ENCODE peak calls at places on chromosome 1, in four cellular contexts. One of them, this sample, is unnamed.

GRCh38 chr1:46616277-46617107 is at the start of gene MOB3C:
- DNase-seq in K562: peak
- DNase-seq in GM12878: peak
- DNase-seq in HepG2: no peak
- DNase-seq in this sample: peak

GRCh38 chr1:201791775-201792166 is 37.2 kb upstream of the IPO9 start:
- DNase-seq in K562: no peak
- DNase-seq in GM12878: no peak
- DNase-seq in HepG2: no peak
- DNase-seq in this sample: no peak

GRCh38 chr1:53062731-53063591 is 948 bp downstream of the PODN start:
- DNase-seq in K562: no peak
- DNase-seq in GM12878: no peak
- DNase-seq in HepG2: no peak
- DNase-seq in this sample: no peak

GRCh38 chr1:168636200-168636599 is 59.8 kb downstream of the XCL1 start:
- DNase-seq in K562: no peak
- DNase-seq in GM12878: no peak
- DNase-seq in HepG2: no peak
- DNase-seq in this sample: no peak

GRCh38 chr1:243917177-243917862 is 67.3 kb upstream of the AKT3 start:
- DNase-seq in K562: no peak
- DNase-seq in GM12878: no peak
- DNase-seq in HepG2: no peak
- DNase-seq in this sample: peak

GRCh38 chr1:98373055-98373454 is 288.5 kb upstream of the SNX7 start:
- DNase-seq in K562: no peak
- DNase-seq in GM12878: no peak
- DNase-seq in HepG2: no peak
- DNase-seq in this sample: no peak

GRCh38 chr1:55774446-55774845 is 559.3 kb upstream of the USP24 start:
- DNase-seq in K562: no peak
- DNase-seq in GM12878: no peak
- DNase-seq in HepG2: no peak
- DNase-seq in this sample: no peak

GRCh38 chr1:235758931-235759330 is 107.8 kb downstream of the LYST start:
- DNase-seq in K562: no peak
- DNase-seq in GM12878: no peak
- DNase-seq in HepG2: no peak
- DNase-seq in this sample: no peak

GRCh38 chr1:89762431-89762800 is 58.4 kb upstream of the LRRC8D start:
- DNase-seq in K562: no peak
- DNase-seq in GM12878: no peak
- DNase-seq in HepG2: no peak
- DNase-seq in this sample: no peak

GRCh38 chr1:232307299-232307698 is 322.6 kb downstream of the SIPA1L2 start:
- DNase-seq in K562: no peak
- DNase-seq in GM12878: no peak
- DNase-seq in HepG2: no peak
- DNase-seq in this sample: no peak

GRCh38 chr1:155555915-155556314 is 6.7 kb downstream of the ASH1L start:
- DNase-seq in K562: no peak
- DNase-seq in GM12878: no peak
- DNase-seq in HepG2: no peak
- DNase-seq in this sample: no peak

GRCh38 chr1:230976825-230977747 is 1.6 kb downstream of the TTC13 start:
- DNase-seq in K562: no peak
- DNase-seq in GM12878: no peak
- DNase-seq in HepG2: no peak
- DNase-seq in this sample: no peak

GRCh38 chr1:198850196-198850595 is 211.4 kb downstream of the PTPRC start:
- DNase-seq in K562: no peak
- DNase-seq in GM12878: no peak
- DNase-seq in HepG2: no peak
- DNase-seq in this sample: no peak

GRCh38 chr1:93001893-93002292 is 40.6 kb upstream of the DIPK1A start:
- DNase-seq in K562: no peak
- DNase-seq in GM12878: no peak
- DNase-seq in HepG2: no peak
- DNase-seq in this sample: no peak

GRCh38 chr1:176897350-176898236 is 266.9 kb downstream of the ASTN1 start:
- DNase-seq in K562: peak
- DNase-seq in GM12878: no peak
- DNase-seq in HepG2: peak
- DNase-seq in this sample: peak

GRCh38 chr1:162878000-162878596 is 17.1 kb upstream of the CCDC190 start:
- DNase-seq in K562: peak
- DNase-seq in GM12878: no peak
- DNase-seq in HepG2: peak
- DNase-seq in this sample: peak

GRCh38 chr1:167373398-167373797 is 144.9 kb downstream of the CD247 start:
- DNase-seq in K562: no peak
- DNase-seq in GM12878: no peak
- DNase-seq in HepG2: no peak
- DNase-seq in this sample: no peak

GRCh38 chr1:233368106-233368783 is 40.7 kb downstream of the MAP3K21 start:
- DNase-seq in K562: no peak
- DNase-seq in GM12878: no peak
- DNase-seq in HepG2: no peak
- DNase-seq in this sample: no peak

GRCh38 chr1:167905671-167906070 is 8.3 kb downstream of the ADCY10 start:
- DNase-seq in K562: no peak
- DNase-seq in GM12878: no peak
- DNase-seq in HepG2: no peak
- DNase-seq in this sample: no peak

GRCh38 chr1:115090547-115090946 is 1.2 kb upstream of the TSPAN2 start:
- DNase-seq in K562: no peak
- DNase-seq in GM12878: no peak
- DNase-seq in HepG2: no peak
- DNase-seq in this sample: no peak

GRCh38 chr1:193431265-193431977 is 245.0 kb upstream of the B3GALT2 start:
- DNase-seq in K562: no peak
- DNase-seq in GM12878: no peak
- DNase-seq in HepG2: peak
- DNase-seq in this sample: no peak

GRCh38 chr1:47449702-47450552 is 12.1 kb downstream of the FOXD2 start:
- DNase-seq in K562: peak
- DNase-seq in GM12878: no peak
- DNase-seq in HepG2: peak
- DNase-seq in this sample: peak

GRCh38 chr1:32309960-32310359 is 18.1 kb downstream of the HDAC1 start:
- DNase-seq in K562: no peak
- DNase-seq in GM12878: no peak
- DNase-seq in HepG2: no peak
- DNase-seq in this sample: no peak

GRCh38 chr1:223207293-223208066 is 64.4 kb upstream of the TLR5 start:
- DNase-seq in K562: no peak
- DNase-seq in GM12878: no peak
- DNase-seq in HepG2: no peak
- DNase-seq in this sample: no peak

GRCh38 chr1:46747683-46748288 is 28.9 kb upstream of the EFCAB14 start:
- DNase-seq in K562: peak
- DNase-seq in GM12878: no peak
- DNase-seq in HepG2: peak
- DNase-seq in this sample: peak

GRCh38 chr1:225526878-225527277 is 99.0 kb upstream of the LBR start:
- DNase-seq in K562: no peak
- DNase-seq in GM12878: no peak
- DNase-seq in HepG2: no peak
- DNase-seq in this sample: no peak

GRCh38 chr1:245537992-245538391 is 383.2 kb downstream of the KIF26B start:
- DNase-seq in K562: no peak
- DNase-seq in GM12878: no peak
- DNase-seq in HepG2: no peak
- DNase-seq in this sample: no peak

GRCh38 chr1:38076038-38076437 is 29.4 kb upstream of the POU3F1 start:
- DNase-seq in K562: peak
- DNase-seq in GM12878: no peak
- DNase-seq in HepG2: no peak
- DNase-seq in this sample: peak

GRCh38 chr1:36034692-36035091 is 49.2 kb upstream of the TEKT2 start:
- DNase-seq in K562: no peak
- DNase-seq in GM12878: no peak
- DNase-seq in HepG2: no peak
- DNase-seq in this sample: no peak

GRCh38 chr1:220786337-220787068 is at the start of gene MTARC1:
- DNase-seq in K562: no peak
- DNase-seq in GM12878: no peak
- DNase-seq in HepG2: peak
- DNase-seq in this sample: peak

GRCh38 chr1:41456847-41457540 is 27.5 kb downstream of the EDN2 start:
- DNase-seq in K562: no peak
- DNase-seq in GM12878: no peak
- DNase-seq in HepG2: no peak
- DNase-seq in this sample: no peak

GRCh38 chr1:216807696-216808095 is 84.5 kb upstream of the ESRRG start:
- DNase-seq in K562: no peak
- DNase-seq in GM12878: no peak
- DNase-seq in HepG2: no peak
- DNase-seq in this sample: no peak

GRCh38 chr1:152858062-152858461 is 1.7 kb upstream of the LCE7A start:
- DNase-seq in K562: no peak
- DNase-seq in GM12878: no peak
- DNase-seq in HepG2: no peak
- DNase-seq in this sample: no peak

GRCh38 chr1:86380257-86380861 is 15.8 kb downstream of the ODF2L start:
- DNase-seq in K562: peak
- DNase-seq in GM12878: peak
- DNase-seq in HepG2: peak
- DNase-seq in this sample: peak

DNA sequence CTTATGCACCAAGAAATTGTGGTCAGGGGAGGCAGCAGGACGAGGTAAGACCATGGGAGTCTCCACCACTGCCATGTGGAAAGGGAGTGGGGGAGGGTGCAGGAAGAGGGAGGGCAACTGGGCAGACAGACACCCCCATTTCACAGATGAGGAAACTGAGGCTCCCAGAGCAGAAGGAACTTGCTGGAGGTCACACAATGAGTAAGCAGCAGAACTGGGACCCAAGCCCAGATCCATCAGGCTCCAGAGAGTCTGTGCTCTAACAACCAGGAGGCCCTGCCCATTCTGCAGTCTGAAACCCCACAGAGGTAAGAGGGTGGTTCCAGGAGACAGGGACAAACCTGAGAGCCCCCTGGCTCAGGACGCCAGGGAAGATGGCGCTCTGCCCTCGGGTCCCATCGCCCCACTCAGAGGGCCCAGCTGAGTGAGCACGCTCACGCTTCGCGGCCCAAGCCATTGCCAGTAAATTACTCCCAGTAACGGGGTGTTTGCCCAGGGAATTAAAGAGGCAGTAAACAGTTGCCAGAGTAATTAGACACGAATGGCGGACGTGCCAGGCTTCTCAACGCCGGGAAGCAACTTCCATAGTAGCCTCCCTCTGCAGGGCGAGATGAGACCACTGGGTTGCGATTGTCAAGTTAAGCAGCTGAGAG is 59.2 kb downstream of the MATN1 start:
- DNase-seq in K562: no peak
- DNase-seq in GM12878: no peak
- DNase-seq in HepG2: no peak
- DNase-seq in this sample: no peak
- TF ChIP-seq FOXM1 in K562: no peak
- TF ChIP-seq FOXM1 in GM12878: no peak
- TF ChIP-seq FOXM1 in HepG2: no peak
- TF ChIP-seq FOXM1 in this sample: no peak

DNA sequence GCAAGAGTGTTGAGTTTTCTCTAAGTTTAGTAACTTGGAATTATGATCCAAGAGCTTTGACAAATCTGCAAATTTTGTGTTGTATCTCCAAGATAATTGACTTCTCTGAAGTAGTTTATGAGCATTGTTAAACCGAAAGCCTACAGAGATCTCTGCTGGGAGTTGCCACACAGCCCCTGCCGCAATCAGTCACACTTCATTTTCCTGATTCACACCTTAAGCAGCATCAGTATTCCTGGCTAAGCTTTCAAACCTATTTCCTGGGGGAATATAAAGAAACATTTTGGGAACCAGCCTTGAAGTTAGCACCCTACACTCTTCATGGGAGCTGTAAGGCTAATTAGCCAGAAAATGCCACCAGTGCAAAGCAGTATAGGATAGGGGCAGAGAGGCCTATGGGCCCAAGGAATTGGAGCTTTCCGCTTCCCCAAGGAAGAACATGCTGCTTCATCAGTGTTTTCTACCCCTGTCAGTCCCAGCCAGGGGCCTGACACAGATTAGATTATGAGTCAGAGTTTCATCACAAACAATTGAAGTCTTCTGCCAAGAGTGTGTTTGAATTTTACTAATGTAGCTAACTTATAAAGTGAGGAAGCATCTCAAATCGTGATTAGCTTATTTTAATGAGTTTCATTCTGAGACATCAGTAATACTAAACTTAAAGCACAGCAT is 23.2 kb upstream of the CACYBP start:
- DNase-seq in K562: no peak
- DNase-seq in GM12878: no peak
- DNase-seq in HepG2: no peak
- DNase-seq in this sample: no peak
- TF ChIP-seq TARDBP in K562: no peak
- TF ChIP-seq TARDBP in GM12878: no peak
- TF ChIP-seq TARDBP in HepG2: no peak
- TF ChIP-seq TARDBP in this sample: no peak

GRCh38 chr1:241317676-241318075 is 39.3 kb downstream of the RGS7 start:
- DNase-seq in K562: no peak
- DNase-seq in GM12878: no peak
- DNase-seq in HepG2: no peak
- DNase-seq in this sample: no peak

GRCh38 chr1:241325441-241325840 is 31.6 kb downstream of the RGS7 start:
- DNase-seq in K562: no peak
- DNase-seq in GM12878: no peak
- DNase-seq in HepG2: no peak
- DNase-seq in this sample: no peak

DNA sequence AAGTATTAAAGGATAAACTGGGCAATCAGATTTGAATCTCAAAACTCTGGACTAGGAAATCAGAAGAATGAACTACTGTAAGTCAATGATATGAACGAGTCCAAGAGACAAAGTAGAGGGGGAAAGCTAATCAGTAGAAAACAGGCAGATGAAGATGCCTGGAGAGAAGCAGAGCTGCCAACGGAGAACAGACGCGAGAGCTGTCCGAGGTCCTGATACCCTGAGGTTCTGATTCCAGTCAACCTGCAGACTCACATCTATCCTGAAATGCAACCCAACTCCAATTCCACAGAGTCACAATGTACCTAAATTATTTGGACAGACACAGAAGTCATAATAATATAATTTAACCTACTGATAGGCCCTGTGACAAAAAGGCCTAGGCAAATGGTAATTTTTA is 33.5 kb downstream of the RGS7 start:
- DNase-seq in K562: no peak
- DNase-seq in GM12878: no peak
- DNase-seq in HepG2: no peak
- DNase-seq in this sample: peak
- TF ChIP-seq SP1 in K562: no peak
- TF ChIP-seq SP1 in GM12878: no peak
- TF ChIP-seq SP1 in HepG2: no peak
- TF ChIP-seq SP1 in this sample: no peak

GRCh38 chr1:172823534-172823933 is 164.6 kb downstream of the FASLG start:
- DNase-seq in K562: no peak
- DNase-seq in GM12878: no peak
- DNase-seq in HepG2: no peak
- DNase-seq in this sample: no peak
- TF ChIP-seq FOXM1 in K562: no peak
- TF ChIP-seq FOXM1 in GM12878: no peak
- TF ChIP-seq FOXM1 in HepG2: no peak
- TF ChIP-seq FOXM1 in this sample: no peak